ENCODE peak calls at places on chromosomes 3 and 15, in seven cellular contexts. One of them, this sample, is unnamed.

GRCh38 chr3:20637729-20638128 is 451.7 kb upstream of the SGO1 start:
- DNase-seq in stimulated activated CD8-positive, alpha-beta memory T cell treated with anti-CD3 and anti-CD28 coated beads, Interleukin-7, amount 100 ng/mL, for 48 hours: no peak
- DNase-seq in stimulated activated CD4-positive, alpha-beta T cell treated with anti-CD3 and anti-CD28 coated beads, Interleukin-4, amount 100 ng/mL, for 48 hours: no peak
- DNase-seq in GM12864: no peak
- DNase-seq in caudate nucleus: no peak
- DNase-seq in cardiac muscle cell: no peak
- DNase-seq in T-helper 9 cell: no peak
- DNase-seq in this sample: no peak

GRCh38 chr3:180135101-180135500 is 98.4 kb upstream of the PEX5L start:
- DNase-seq in stimulated activated CD8-positive, alpha-beta memory T cell treated with anti-CD3 and anti-CD28 coated beads, Interleukin-7, amount 100 ng/mL, for 48 hours: no peak
- DNase-seq in caudate nucleus: no peak
- DNase-seq in GM12864: no peak
- DNase-seq in cardiac muscle cell: no peak
- DNase-seq in T-helper 9 cell: no peak
- DNase-seq in stimulated activated CD4-positive, alpha-beta T cell treated with anti-CD3 and anti-CD28 coated beads, Interleukin-4, amount 100 ng/mL, for 48 hours: no peak
- DNase-seq in this sample: no peak

GRCh38 chr15:70083946-70084345 is 13.8 kb downstream of the TLE3 start:
- DNase-seq in T-helper 9 cell: no peak
- DNase-seq in stimulated activated CD8-positive, alpha-beta memory T cell treated with anti-CD3 and anti-CD28 coated beads, Interleukin-7, amount 100 ng/mL, for 48 hours: no peak
- DNase-seq in cardiac muscle cell: no peak
- DNase-seq in GM12864: peak
- DNase-seq in caudate nucleus: no peak
- DNase-seq in stimulated activated CD4-positive, alpha-beta T cell treated with anti-CD3 and anti-CD28 coated beads, Interleukin-4, amount 100 ng/mL, for 48 hours: no peak
- DNase-seq in this sample: no peak

GRCh38 chr15:58369261-58369699 is 62.5 kb upstream of the LIPC start:
- DNase-seq in stimulated activated CD8-positive, alpha-beta memory T cell treated with anti-CD3 and anti-CD28 coated beads, Interleukin-7, amount 100 ng/mL, for 48 hours: no peak
- DNase-seq in T-helper 9 cell: no peak
- DNase-seq in GM12864: peak
- DNase-seq in cardiac muscle cell: no peak
- DNase-seq in stimulated activated CD4-positive, alpha-beta T cell treated with anti-CD3 and anti-CD28 coated beads, Interleukin-4, amount 100 ng/mL, for 48 hours: no peak
- DNase-seq in caudate nucleus: no peak
- DNase-seq in this sample: peak

GRCh38 chr3:13593615-13594014 is 44.7 kb downstream of the FBLN2 start:
- DNase-seq in T-helper 9 cell: no peak
- DNase-seq in caudate nucleus: no peak
- DNase-seq in GM12864: no peak
- DNase-seq in cardiac muscle cell: no peak
- DNase-seq in stimulated activated CD8-positive, alpha-beta memory T cell treated with anti-CD3 and anti-CD28 coated beads, Interleukin-7, amount 100 ng/mL, for 48 hours: no peak
- DNase-seq in stimulated activated CD4-positive, alpha-beta T cell treated with anti-CD3 and anti-CD28 coated beads, Interleukin-4, amount 100 ng/mL, for 48 hours: no peak
- DNase-seq in this sample: no peak

GRCh38 chr15:40790723-40791122 is 16.2 kb upstream of the ZFYVE19 start:
- DNase-seq in stimulated activated CD8-positive, alpha-beta memory T cell treated with anti-CD3 and anti-CD28 coated beads, Interleukin-7, amount 100 ng/mL, for 48 hours: no peak
- DNase-seq in caudate nucleus: no peak
- DNase-seq in cardiac muscle cell: no peak
- DNase-seq in stimulated activated CD4-positive, alpha-beta T cell treated with anti-CD3 and anti-CD28 coated beads, Interleukin-4, amount 100 ng/mL, for 48 hours: no peak
- DNase-seq in T-helper 9 cell: no peak
- DNase-seq in GM12864: no peak
- DNase-seq in this sample: no peak

GRCh38 chr3:39260957-39261356 is 18.9 kb downstream of the CX3CR1 start:
- DNase-seq in cardiac muscle cell: peak
- DNase-seq in T-helper 9 cell: peak
- DNase-seq in stimulated activated CD4-positive, alpha-beta T cell treated with anti-CD3 and anti-CD28 coated beads, Interleukin-4, amount 100 ng/mL, for 48 hours: peak
- DNase-seq in caudate nucleus: no peak
- DNase-seq in stimulated activated CD8-positive, alpha-beta memory T cell treated with anti-CD3 and anti-CD28 coated beads, Interleukin-7, amount 100 ng/mL, for 48 hours: no peak
- DNase-seq in GM12864: peak
- DNase-seq in this sample: peak

GRCh38 chr15:63601727-63602185 is 4.6 kb downstream of the FBXL22 start:
- DNase-seq in stimulated activated CD4-positive, alpha-beta T cell treated with anti-CD3 and anti-CD28 coated beads, Interleukin-4, amount 100 ng/mL, for 48 hours: no peak
- DNase-seq in GM12864: no peak
- DNase-seq in T-helper 9 cell: no peak
- DNase-seq in cardiac muscle cell: no peak
- DNase-seq in caudate nucleus: no peak
- DNase-seq in stimulated activated CD8-positive, alpha-beta memory T cell treated with anti-CD3 and anti-CD28 coated beads, Interleukin-7, amount 100 ng/mL, for 48 hours: no peak
- DNase-seq in this sample: no peak

GRCh38 chr15:83747050-83747717 is 93.3 kb downstream of the ADAMTSL3 start:
- DNase-seq in caudate nucleus: no peak
- DNase-seq in cardiac muscle cell: no peak
- DNase-seq in stimulated activated CD8-positive, alpha-beta memory T cell treated with anti-CD3 and anti-CD28 coated beads, Interleukin-7, amount 100 ng/mL, for 48 hours: no peak
- DNase-seq in T-helper 9 cell: no peak
- DNase-seq in stimulated activated CD4-positive, alpha-beta T cell treated with anti-CD3 and anti-CD28 coated beads, Interleukin-4, amount 100 ng/mL, for 48 hours: no peak
- DNase-seq in GM12864: no peak
- DNase-seq in this sample: no peak

GRCh38 chr3:32366638-32367368 is 24.9 kb upstream of the CMTM7 start:
- DNase-seq in stimulated activated CD8-positive, alpha-beta memory T cell treated with anti-CD3 and anti-CD28 coated beads, Interleukin-7, amount 100 ng/mL, for 48 hours: no peak
- DNase-seq in T-helper 9 cell: no peak
- DNase-seq in cardiac muscle cell: peak
- DNase-seq in stimulated activated CD4-positive, alpha-beta T cell treated with anti-CD3 and anti-CD28 coated beads, Interleukin-4, amount 100 ng/mL, for 48 hours: no peak
- DNase-seq in GM12864: no peak
- DNase-seq in caudate nucleus: no peak
- DNase-seq in this sample: no peak

GRCh38 chr3:150847433-150847832 is 57.8 kb downstream of the MINDY4B start:
- DNase-seq in caudate nucleus: no peak
- DNase-seq in cardiac muscle cell: no peak
- DNase-seq in stimulated activated CD8-positive, alpha-beta memory T cell treated with anti-CD3 and anti-CD28 coated beads, Interleukin-7, amount 100 ng/mL, for 48 hours: no peak
- DNase-seq in stimulated activated CD4-positive, alpha-beta T cell treated with anti-CD3 and anti-CD28 coated beads, Interleukin-4, amount 100 ng/mL, for 48 hours: no peak
- DNase-seq in T-helper 9 cell: no peak
- DNase-seq in GM12864: no peak
- DNase-seq in this sample: no peak

GRCh38 chr15:33279613-33280205 is 31.1 kb upstream of the RYR3 start:
- DNase-seq in T-helper 9 cell: no peak
- DNase-seq in caudate nucleus: no peak
- DNase-seq in stimulated activated CD8-positive, alpha-beta memory T cell treated with anti-CD3 and anti-CD28 coated beads, Interleukin-7, amount 100 ng/mL, for 48 hours: no peak
- DNase-seq in stimulated activated CD4-positive, alpha-beta T cell treated with anti-CD3 and anti-CD28 coated beads, Interleukin-4, amount 100 ng/mL, for 48 hours: no peak
- DNase-seq in cardiac muscle cell: no peak
- DNase-seq in GM12864: no peak
- DNase-seq in this sample: no peak

GRCh38 chr3:14141602-14142315 is 16.9 kb downstream of the TMEM43 start:
- DNase-seq in caudate nucleus: no peak
- DNase-seq in stimulated activated CD8-positive, alpha-beta memory T cell treated with anti-CD3 and anti-CD28 coated beads, Interleukin-7, amount 100 ng/mL, for 48 hours: no peak
- DNase-seq in stimulated activated CD4-positive, alpha-beta T cell treated with anti-CD3 and anti-CD28 coated beads, Interleukin-4, amount 100 ng/mL, for 48 hours: no peak
- DNase-seq in GM12864: no peak
- DNase-seq in T-helper 9 cell: no peak
- DNase-seq in cardiac muscle cell: peak
- DNase-seq in this sample: peak

GRCh38 chr3:46468758-46469600 is 4.3 kb upstream of the LTF start:
- DNase-seq in GM12864: no peak
- DNase-seq in T-helper 9 cell: no peak
- DNase-seq in cardiac muscle cell: no peak
- DNase-seq in stimulated activated CD8-positive, alpha-beta memory T cell treated with anti-CD3 and anti-CD28 coated beads, Interleukin-7, amount 100 ng/mL, for 48 hours: no peak
- DNase-seq in stimulated activated CD4-positive, alpha-beta T cell treated with anti-CD3 and anti-CD28 coated beads, Interleukin-4, amount 100 ng/mL, for 48 hours: no peak
- DNase-seq in caudate nucleus: no peak
- DNase-seq in this sample: no peak

GRCh38 chr3:150259526-150260145 is 148.5 kb upstream of the TSC22D2 start:
- DNase-seq in T-helper 9 cell: no peak
- DNase-seq in caudate nucleus: no peak
- DNase-seq in stimulated activated CD8-positive, alpha-beta memory T cell treated with anti-CD3 and anti-CD28 coated beads, Interleukin-7, amount 100 ng/mL, for 48 hours: no peak
- DNase-seq in GM12864: no peak
- DNase-seq in stimulated activated CD4-positive, alpha-beta T cell treated with anti-CD3 and anti-CD28 coated beads, Interleukin-4, amount 100 ng/mL, for 48 hours: no peak
- DNase-seq in cardiac muscle cell: peak
- DNase-seq in this sample: no peak

GRCh38 chr3:8499181-8499611 is 2.4 kb upstream of the LMCD1 start:
- DNase-seq in stimulated activated CD4-positive, alpha-beta T cell treated with anti-CD3 and anti-CD28 coated beads, Interleukin-4, amount 100 ng/mL, for 48 hours: no peak
- DNase-seq in T-helper 9 cell: no peak
- DNase-seq in GM12864: no peak
- DNase-seq in stimulated activated CD8-positive, alpha-beta memory T cell treated with anti-CD3 and anti-CD28 coated beads, Interleukin-7, amount 100 ng/mL, for 48 hours: no peak
- DNase-seq in cardiac muscle cell: no peak
- DNase-seq in caudate nucleus: peak
- DNase-seq in this sample: peak

GRCh38 chr3:152902141-152902669 is 67.3 kb downstream of the P2RY1 start:
- DNase-seq in stimulated activated CD4-positive, alpha-beta T cell treated with anti-CD3 and anti-CD28 coated beads, Interleukin-4, amount 100 ng/mL, for 48 hours: no peak
- DNase-seq in T-helper 9 cell: no peak
- DNase-seq in stimulated activated CD8-positive, alpha-beta memory T cell treated with anti-CD3 and anti-CD28 coated beads, Interleukin-7, amount 100 ng/mL, for 48 hours: no peak
- DNase-seq in GM12864: no peak
- DNase-seq in caudate nucleus: no peak
- DNase-seq in cardiac muscle cell: no peak
- DNase-seq in this sample: no peak

GRCh38 chr3:100297784-100298183 is 36.8 kb upstream of the NIT2 start:
- DNase-seq in stimulated activated CD8-positive, alpha-beta memory T cell treated with anti-CD3 and anti-CD28 coated beads, Interleukin-7, amount 100 ng/mL, for 48 hours: no peak
- DNase-seq in cardiac muscle cell: no peak
- DNase-seq in stimulated activated CD4-positive, alpha-beta T cell treated with anti-CD3 and anti-CD28 coated beads, Interleukin-4, amount 100 ng/mL, for 48 hours: no peak
- DNase-seq in GM12864: no peak
- DNase-seq in caudate nucleus: no peak
- DNase-seq in T-helper 9 cell: no peak
- DNase-seq in this sample: no peak

GRCh38 chr15:43390723-43391122 is 19.8 kb downstream of the TUBGCP4 start:
- DNase-seq in GM12864: no peak
- DNase-seq in T-helper 9 cell: no peak
- DNase-seq in stimulated activated CD4-positive, alpha-beta T cell treated with anti-CD3 and anti-CD28 coated beads, Interleukin-4, amount 100 ng/mL, for 48 hours: no peak
- DNase-seq in stimulated activated CD8-positive, alpha-beta memory T cell treated with anti-CD3 and anti-CD28 coated beads, Interleukin-7, amount 100 ng/mL, for 48 hours: no peak
- DNase-seq in cardiac muscle cell: no peak
- DNase-seq in caudate nucleus: no peak
- DNase-seq in this sample: no peak

GRCh38 chr3:140403559-140403958 is 274.3 kb upstream of the TRIM42 start:
- DNase-seq in cardiac muscle cell: peak
- DNase-seq in caudate nucleus: no peak
- DNase-seq in stimulated activated CD4-positive, alpha-beta T cell treated with anti-CD3 and anti-CD28 coated beads, Interleukin-4, amount 100 ng/mL, for 48 hours: no peak
- DNase-seq in GM12864: no peak
- DNase-seq in T-helper 9 cell: no peak
- DNase-seq in stimulated activated CD8-positive, alpha-beta memory T cell treated with anti-CD3 and anti-CD28 coated beads, Interleukin-7, amount 100 ng/mL, for 48 hours: no peak
- DNase-seq in this sample: no peak

GRCh38 chr3:171000281-171000680 is 26.2 kb downstream of the SLC2A2 start:
- DNase-seq in GM12864: no peak
- DNase-seq in cardiac muscle cell: no peak
- DNase-seq in stimulated activated CD4-positive, alpha-beta T cell treated with anti-CD3 and anti-CD28 coated beads, Interleukin-4, amount 100 ng/mL, for 48 hours: no peak
- DNase-seq in T-helper 9 cell: no peak
- DNase-seq in stimulated activated CD8-positive, alpha-beta memory T cell treated with anti-CD3 and anti-CD28 coated beads, Interleukin-7, amount 100 ng/mL, for 48 hours: no peak
- DNase-seq in caudate nucleus: no peak
- DNase-seq in this sample: no peak

GRCh38 chr15:99085413-99086326 is 19.2 kb upstream of the SYNM start:
- DNase-seq in GM12864: no peak
- DNase-seq in stimulated activated CD8-positive, alpha-beta memory T cell treated with anti-CD3 and anti-CD28 coated beads, Interleukin-7, amount 100 ng/mL, for 48 hours: no peak
- DNase-seq in stimulated activated CD4-positive, alpha-beta T cell treated with anti-CD3 and anti-CD28 coated beads, Interleukin-4, amount 100 ng/mL, for 48 hours: no peak
- DNase-seq in cardiac muscle cell: no peak
- DNase-seq in T-helper 9 cell: no peak
- DNase-seq in caudate nucleus: no peak
- DNase-seq in this sample: no peak

GRCh38 chr3:135215516-135215915 is 420.5 kb downstream of the EPHB1 start:
- DNase-seq in stimulated activated CD8-positive, alpha-beta memory T cell treated with anti-CD3 and anti-CD28 coated beads, Interleukin-7, amount 100 ng/mL, for 48 hours: no peak
- DNase-seq in cardiac muscle cell: no peak
- DNase-seq in caudate nucleus: no peak
- DNase-seq in stimulated activated CD4-positive, alpha-beta T cell treated with anti-CD3 and anti-CD28 coated beads, Interleukin-4, amount 100 ng/mL, for 48 hours: no peak
- DNase-seq in T-helper 9 cell: no peak
- DNase-seq in GM12864: no peak
- DNase-seq in this sample: no peak

GRCh38 chr3:23129062-23129461 is 74.1 kb upstream of the UBE2E2 start:
- DNase-seq in GM12864: no peak
- DNase-seq in caudate nucleus: no peak
- DNase-seq in cardiac muscle cell: no peak
- DNase-seq in T-helper 9 cell: no peak
- DNase-seq in stimulated activated CD8-positive, alpha-beta memory T cell treated with anti-CD3 and anti-CD28 coated beads, Interleukin-7, amount 100 ng/mL, for 48 hours: no peak
- DNase-seq in stimulated activated CD4-positive, alpha-beta T cell treated with anti-CD3 and anti-CD28 coated beads, Interleukin-4, amount 100 ng/mL, for 48 hours: no peak
- DNase-seq in this sample: no peak

GRCh38 chr3:122021811-122022401 is at the start of gene ILDR1:
- DNase-seq in cardiac muscle cell: peak
- DNase-seq in T-helper 9 cell: no peak
- DNase-seq in stimulated activated CD8-positive, alpha-beta memory T cell treated with anti-CD3 and anti-CD28 coated beads, Interleukin-7, amount 100 ng/mL, for 48 hours: no peak
- DNase-seq in caudate nucleus: no peak
- DNase-seq in stimulated activated CD4-positive, alpha-beta T cell treated with anti-CD3 and anti-CD28 coated beads, Interleukin-4, amount 100 ng/mL, for 48 hours: no peak
- DNase-seq in GM12864: no peak
- DNase-seq in this sample: no peak

GRCh38 chr3:7407107-7407506 is 546.2 kb downstream of the GRM7 start:
- DNase-seq in T-helper 9 cell: no peak
- DNase-seq in caudate nucleus: no peak
- DNase-seq in GM12864: no peak
- DNase-seq in stimulated activated CD8-positive, alpha-beta memory T cell treated with anti-CD3 and anti-CD28 coated beads, Interleukin-7, amount 100 ng/mL, for 48 hours: no peak
- DNase-seq in stimulated activated CD4-positive, alpha-beta T cell treated with anti-CD3 and anti-CD28 coated beads, Interleukin-4, amount 100 ng/mL, for 48 hours: no peak
- DNase-seq in cardiac muscle cell: no peak
- DNase-seq in this sample: no peak

GRCh38 chr3:102057781-102058421 is 208.6 kb downstream of the NFKBIZ start:
- DNase-seq in T-helper 9 cell: no peak
- DNase-seq in caudate nucleus: no peak
- DNase-seq in cardiac muscle cell: no peak
- DNase-seq in stimulated activated CD8-positive, alpha-beta memory T cell treated with anti-CD3 and anti-CD28 coated beads, Interleukin-7, amount 100 ng/mL, for 48 hours: no peak
- DNase-seq in GM12864: peak
- DNase-seq in stimulated activated CD4-positive, alpha-beta T cell treated with anti-CD3 and anti-CD28 coated beads, Interleukin-4, amount 100 ng/mL, for 48 hours: no peak
- DNase-seq in this sample: no peak

GRCh38 chr15:25684521-25685215 is 178.5 kb downstream of the ATP10A start:
- DNase-seq in stimulated activated CD4-positive, alpha-beta T cell treated with anti-CD3 and anti-CD28 coated beads, Interleukin-4, amount 100 ng/mL, for 48 hours: no peak
- DNase-seq in stimulated activated CD8-positive, alpha-beta memory T cell treated with anti-CD3 and anti-CD28 coated beads, Interleukin-7, amount 100 ng/mL, for 48 hours: no peak
- DNase-seq in GM12864: no peak
- DNase-seq in caudate nucleus: peak
- DNase-seq in cardiac muscle cell: no peak
- DNase-seq in T-helper 9 cell: no peak
- DNase-seq in this sample: no peak

GRCh38 chr3:51673181-51673801 is 2.2 kb downstream of the TEX264 start:
- DNase-seq in stimulated activated CD8-positive, alpha-beta memory T cell treated with anti-CD3 and anti-CD28 coated beads, Interleukin-7, amount 100 ng/mL, for 48 hours: no peak
- DNase-seq in caudate nucleus: no peak
- DNase-seq in GM12864: no peak
- DNase-seq in T-helper 9 cell: no peak
- DNase-seq in cardiac muscle cell: peak
- DNase-seq in stimulated activated CD4-positive, alpha-beta T cell treated with anti-CD3 and anti-CD28 coated beads, Interleukin-4, amount 100 ng/mL, for 48 hours: no peak
- DNase-seq in this sample: no peak

GRCh38 chr3:187713504-187713903 is 11.1 kb upstream of the RTP2 start:
- DNase-seq in cardiac muscle cell: no peak
- DNase-seq in caudate nucleus: no peak
- DNase-seq in stimulated activated CD4-positive, alpha-beta T cell treated with anti-CD3 and anti-CD28 coated beads, Interleukin-4, amount 100 ng/mL, for 48 hours: no peak
- DNase-seq in stimulated activated CD8-positive, alpha-beta memory T cell treated with anti-CD3 and anti-CD28 coated beads, Interleukin-7, amount 100 ng/mL, for 48 hours: no peak
- DNase-seq in T-helper 9 cell: no peak
- DNase-seq in GM12864: no peak
- DNase-seq in this sample: peak

GRCh38 chr3:11379238-11379823 is 107.1 kb downstream of the ATG7 start:
- DNase-seq in stimulated activated CD4-positive, alpha-beta T cell treated with anti-CD3 and anti-CD28 coated beads, Interleukin-4, amount 100 ng/mL, for 48 hours: no peak
- DNase-seq in T-helper 9 cell: no peak
- DNase-seq in stimulated activated CD8-positive, alpha-beta memory T cell treated with anti-CD3 and anti-CD28 coated beads, Interleukin-7, amount 100 ng/mL, for 48 hours: no peak
- DNase-seq in GM12864: no peak
- DNase-seq in cardiac muscle cell: peak
- DNase-seq in caudate nucleus: peak
- DNase-seq in this sample: peak

GRCh38 chr3:186772886-186773417 is 10.4 kb upstream of the EIF4A2 start:
- DNase-seq in stimulated activated CD4-positive, alpha-beta T cell treated with anti-CD3 and anti-CD28 coated beads, Interleukin-4, amount 100 ng/mL, for 48 hours: peak
- DNase-seq in GM12864: peak
- DNase-seq in cardiac muscle cell: no peak
- DNase-seq in caudate nucleus: peak
- DNase-seq in T-helper 9 cell: peak
- DNase-seq in stimulated activated CD8-positive, alpha-beta memory T cell treated with anti-CD3 and anti-CD28 coated beads, Interleukin-7, amount 100 ng/mL, for 48 hours: peak
- DNase-seq in this sample: peak

GRCh38 chr3:194689493-194689901 is 3.8 kb downstream of the FAM43A start:
- DNase-seq in stimulated activated CD4-positive, alpha-beta T cell treated with anti-CD3 and anti-CD28 coated beads, Interleukin-4, amount 100 ng/mL, for 48 hours: no peak
- DNase-seq in caudate nucleus: no peak
- DNase-seq in stimulated activated CD8-positive, alpha-beta memory T cell treated with anti-CD3 and anti-CD28 coated beads, Interleukin-7, amount 100 ng/mL, for 48 hours: no peak
- DNase-seq in T-helper 9 cell: no peak
- DNase-seq in cardiac muscle cell: no peak
- DNase-seq in GM12864: no peak
- DNase-seq in this sample: peak

GRCh38 chr3:29168686-29169085 is 112.2 kb upstream of the RBMS3 start:
- DNase-seq in T-helper 9 cell: no peak
- DNase-seq in stimulated activated CD8-positive, alpha-beta memory T cell treated with anti-CD3 and anti-CD28 coated beads, Interleukin-7, amount 100 ng/mL, for 48 hours: no peak
- DNase-seq in cardiac muscle cell: no peak
- DNase-seq in caudate nucleus: no peak
- DNase-seq in GM12864: no peak
- DNase-seq in stimulated activated CD4-positive, alpha-beta T cell treated with anti-CD3 and anti-CD28 coated beads, Interleukin-4, amount 100 ng/mL, for 48 hours: no peak
- DNase-seq in this sample: peak